ENCODE peak calls at places on chromosome 6, in six cellular contexts. J, W, F, C, P and S are unnamed samples.

GRCh38 chr6:4164043-4164442 is 28.7 kb upstream of the ECI2 start:
- DNase-seq in F (no peak), J (no peak), W (no peak), C (no peak), P (no peak), S (no peak)

GRCh38 chr6:144710207-144710606 is 425.1 kb downstream of the UTRN start:
- DNase-seq in C (no peak), F (no peak), P (no peak), W (peak; percentile 3), J (no peak), S (no peak)

GRCh38 chr6:29709178-29709576 is 14.1 kb upstream of the HLA-F start:
- DNase-seq in J (no peak), F (no peak), P (no peak), W (no peak), C (no peak), S (no peak)

GRCh38 chr6:2028457-2029038 is 216.9 kb downstream of the GMDS start:
- DNase-seq in W (no peak), P (no peak), F (no peak), C (no peak), J (no peak), S (no peak)

GRCh38 chr6:83092756-83093399 is 25.4 kb downstream of the DOP1A start:
- DNase-seq in F (no peak), W (no peak), J (no peak), C (no peak), P (no peak), S (no peak)

GRCh38 chr6:163427498-163428254 is 13.2 kb downstream of the QKI start:
- DNase-seq in J (no peak), W (no peak), C (no peak), P (no peak), F (no peak), S (no peak)

GRCh38 chr6:128803911-128804310 is 79.0 kb upstream of the LAMA2 start:
- DNase-seq in J (no peak), C (no peak), W (no peak), F (no peak), P (no peak), S (no peak)

GRCh38 chr6:109820706-109821350 is 129.7 kb downstream of the FIG4 start:
- DNase-seq in W (no peak), P (no peak), J (no peak), F (no peak), C (no peak), S (no peak)

GRCh38 chr6:46967950-46968349 is 46.2 kb upstream of the ADGRF5 start:
- DNase-seq in P (no peak), C (no peak), J (no peak), W (no peak), F (no peak), S (no peak)

DNA sequence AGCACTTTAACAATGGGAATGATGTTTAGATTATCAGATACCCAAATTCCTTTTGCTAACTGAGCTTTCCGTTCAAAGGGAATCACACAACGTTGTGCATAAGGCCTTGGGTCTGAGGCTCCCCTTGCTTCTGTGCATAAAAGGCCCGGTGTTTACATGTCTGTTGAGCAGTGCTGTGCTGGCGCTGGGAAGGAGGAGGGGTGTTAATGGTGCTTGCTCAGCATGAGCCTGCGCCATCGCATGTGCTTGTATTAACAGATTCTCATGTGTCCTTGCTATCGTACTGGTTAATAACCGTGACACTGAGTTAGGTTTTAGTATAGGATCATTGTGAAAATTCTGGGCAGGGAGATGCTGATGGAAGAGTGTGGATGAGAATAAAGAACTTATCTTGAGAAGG is 62.2 kb upstream of the TRAF3IP2 start:
- DNase-seq in J (no peak), P (no peak), W (no peak), C (no peak), F (no peak), S (no peak)
- H3K4me1 ChIP-seq in J (peaks cover 10% of the 10 kb centered on the region), P (peaks cover 61% of the 10 kb centered on the region), W (no peaks in the 10 kb centered on the region), C (no peaks in the 10 kb centered on the region), F (peaks cover 9% of the 10 kb centered on the region), S (peaks cover 25% of the 10 kb centered on the region)

GRCh38 chr6:44028767-44029166 is 98.5 kb downstream of the MRPL14 start:
- DNase-seq in P (no peak), J (no peak), F (no peak), W (no peak), C (peak; percentile 5), S (no peak)
- TF ChIP-seq CTCF in P (no peak), J (no peak), F (no peak), W (no peak), C (no peak), S (no peak)

DNA sequence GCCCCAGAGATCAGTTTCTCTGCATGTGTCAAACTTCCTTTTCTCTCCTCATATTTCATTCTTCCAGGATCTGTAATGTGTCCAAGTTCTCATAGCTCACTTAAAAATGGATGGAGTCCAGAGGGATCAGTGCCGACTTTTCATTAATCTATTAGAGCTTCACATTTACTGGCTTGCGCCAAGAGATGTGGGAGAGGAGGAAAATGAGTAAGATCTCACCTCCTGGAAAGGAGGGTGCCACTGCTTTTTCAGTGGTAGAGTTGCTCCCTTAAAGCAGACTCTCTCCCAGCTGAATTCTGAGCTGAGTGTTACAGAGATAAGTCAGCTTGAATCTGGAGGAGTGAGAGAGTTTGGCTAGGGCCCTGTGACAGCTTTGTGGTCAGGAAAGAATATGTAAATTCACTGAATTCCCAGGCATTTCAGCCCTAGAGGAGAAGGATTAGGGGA is 175.9 kb downstream of the SOX4 start:
- DNase-seq in J (no peak), F (no peak), C (no peak), P (no peak), W (no peak), S (no peak)
- H3K4me1 ChIP-seq in J (peaks cover 5% of the 10 kb centered on the region), F (no peaks in the 10 kb centered on the region), C (no peaks in the 10 kb centered on the region), P (peaks cover 52% of the 10 kb centered on the region), W (peaks cover 37% of the 10 kb centered on the region), S (peaks cover 17% of the 10 kb centered on the region)

GRCh38 chr6:21337263-21337662 is 256.3 kb upstream of the SOX4 start:
- DNase-seq in J (no peak), C (no peak), W (no peak), P (no peak), F (no peak), S (no peak)

GRCh38 chr6:21327326-21328140 is 266.0 kb upstream of the SOX4 start:
- DNase-seq in C (no peak), J (no peak), P (no peak), W (no peak), F (no peak), S (no peak)

GRCh38 chr6:21331221-21331620 is 262.3 kb upstream of the SOX4 start:
- DNase-seq in W (no peak), P (no peak), F (no peak), J (peak; percentile 65), C (no peak), S (no peak)

GRCh38 chr6:21333715-21334114 is 259.8 kb upstream of the SOX4 start:
- DNase-seq in C (no peak), W (no peak), J (no peak), P (no peak), F (no peak), S (no peak)

DNA sequence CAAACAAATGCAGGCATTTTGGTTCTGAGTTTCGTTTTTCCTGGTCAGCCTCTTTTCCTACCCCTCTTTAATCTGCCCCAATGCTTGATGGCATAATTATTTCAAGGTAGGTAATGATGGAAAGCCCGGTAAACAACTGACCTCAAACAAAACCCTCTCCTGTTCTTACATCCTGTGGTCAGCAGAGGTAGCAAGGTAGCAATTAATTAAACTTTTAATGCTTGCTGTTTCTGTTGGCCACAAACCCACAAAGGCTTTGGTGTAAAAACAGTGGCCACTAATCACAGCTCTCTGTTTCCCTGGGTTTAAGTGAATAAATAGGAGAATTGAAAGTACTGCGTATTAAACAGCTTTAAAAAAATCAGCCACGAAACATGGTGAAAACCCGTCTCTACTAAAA is 261.5 kb upstream of the SOX4 start:
- DNase-seq in W (no peak), F (no peak), P (no peak), J (no peak), C (no peak), S (no peak)
- TF ChIP-seq CTCF in W (no peak), F (no peak), P (no peak), J (no peak), C (no peak), S (no peak)

GRCh38 chr6:151702851-151703629 is 104.4 kb upstream of the ESR1 start:
- DNase-seq in P (no peak), W (no peak), J (no peak), C (no peak), F (no peak), S (no peak)
- H3K4me1 ChIP-seq in P (no peaks in the 10 kb centered on the region), W (no peaks in the 10 kb centered on the region), J (peaks cover 10% of the 10 kb centered on the region), C (no peaks in the 10 kb centered on the region), F (peaks cover 7% of the 10 kb centered on the region), S (no peaks in the 10 kb centered on the region)

DNA sequence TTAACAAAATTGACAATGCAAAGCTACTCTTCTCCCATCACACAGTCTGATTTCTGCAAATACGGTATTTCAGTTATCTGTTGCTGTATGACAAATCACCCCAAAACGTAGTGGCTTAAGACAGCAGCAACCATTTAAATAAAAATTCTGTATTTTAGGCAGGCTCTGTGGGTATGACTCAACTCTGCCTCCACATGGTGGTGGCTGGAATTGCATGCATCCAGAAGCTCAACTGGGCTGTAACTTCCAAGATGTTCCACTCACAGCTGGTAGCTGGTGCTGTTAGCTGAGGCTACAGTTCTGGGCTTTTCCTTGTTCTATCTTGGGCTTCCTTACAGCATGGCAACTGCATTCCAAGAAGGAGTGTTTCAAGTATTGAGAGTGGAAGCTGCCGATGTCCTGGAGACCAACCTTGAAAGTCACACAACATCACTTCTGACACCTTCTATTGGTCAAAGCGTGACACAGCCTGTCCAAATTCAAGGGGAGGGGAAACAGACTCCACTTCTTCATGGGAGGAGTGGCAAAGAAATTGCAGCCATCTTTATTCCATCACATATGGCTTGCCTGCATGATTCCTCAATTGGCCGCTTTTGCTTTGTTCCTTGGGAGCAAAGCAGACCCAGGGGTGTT is 39.7 kb upstream of the TULP1 start:
- DNase-seq in C (no peak), P (no peak), F (peak; percentile 55), W (peak; percentile 8), J (no peak), S (no peak)
- TF ChIP-seq CTCF in C (peak; percentile 58), P (peak; percentile 49), F (peak; percentile 86), W (peak; percentile 37), J (no peak), S (peak; percentile 42)

GRCh38 chr6:156946370-156946936 is 169.3 kb downstream of the ARID1B start:
- DNase-seq in F (no peak), W (no peak), C (no peak), J (no peak), P (no peak), S (no peak)

GRCh38 chr6:156942266-156942665 is 165.1 kb downstream of the ARID1B start:
- DNase-seq in W (no peak), P (no peak), C (no peak), J (no peak), F (no peak), S (no peak)

GRCh38 chr6:156944412-156944811 is 167.2 kb downstream of the ARID1B start:
- DNase-seq in W (no peak), P (no peak), F (no peak), C (no peak), J (no peak), S (no peak)

GRCh38 chr6:156943167-156943566 is 166.0 kb downstream of the ARID1B start:
- DNase-seq in C (no peak), J (no peak), P (no peak), F (no peak), W (no peak), S (no peak)

GRCh38 chr6:156943816-156944215 is 166.6 kb downstream of the ARID1B start:
- DNase-seq in F (no peak), W (no peak), C (peak; percentile 55), P (no peak), J (no peak), S (no peak)
- H3K4me1 ChIP-seq in F (peaks cover 63% of the 10 kb centered on the region), W (peaks cover 18% of the 10 kb centered on the region), C (peaks cover 20% of the 10 kb centered on the region), P (peaks cover 79% of the 10 kb centered on the region), J (peaks cover 14% of the 10 kb centered on the region), S (peaks cover 25% of the 10 kb centered on the region)